ENCODE peak calls at places on chromosomes 7 and 10, in seven cellular contexts. J, F, N, E, L, D and X are unnamed samples. For H3K4me1 and H3K36me3, the result is how much of the 10 kb centered on the place peaks cover.

GRCh38 chr7:154473360-154473759 is 421.2 kb downstream of the DPP6 start:
- DNase-seq in E (no peak), L (no peak), N (no peak), D (no peak), F (no peak), J (no peak), X (no peak)

GRCh38 chr10:13404791-13405190 is 56.7 kb upstream of the SEPHS1 start:
- DNase-seq in J (peak), F (no peak), E (no peak), N (no peak), D (no peak), L (no peak), X (no peak)

GRCh38 chr10:73788864-73789658 is 3.7 kb downstream of the ZSWIM8 start:
- DNase-seq in J (no peak), E (no peak), L (no peak), N (no peak), D (no peak), F (no peak), X (no peak)

GRCh38 chr7:28358423-28358868 is 53.9 kb upstream of the CREB5 start:
- DNase-seq in L (no peak), N (no peak), E (no peak), J (no peak), D (no peak), F (no peak), X (no peak)

GRCh38 chr10:120987359-120987758 is 136.2 kb downstream of the WDR11 start:
- DNase-seq in E (no peak), F (no peak), N (no peak), J (no peak), D (no peak), L (no peak), X (no peak)

GRCh38 chr7:40437936-40438634 is 303.3 kb downstream of the SUGCT start:
- DNase-seq in L (no peak), E (no peak), D (no peak), F (no peak), J (no peak), N (no peak), X (no peak)

GRCh38 chr7:111801277-111801676 is 239.0 kb upstream of the IMMP2L start:
- DNase-seq in N (no peak), L (no peak), J (no peak), D (no peak), E (no peak), F (no peak), X (no peak)

GRCh38 chr7:130277763-130278643 is 11.3 kb downstream of the CPA2 start:
- DNase-seq in D (peak), L (peak), E (peak), N (peak), F (peak), J (peak), X (peak)

GRCh38 chr7:139203992-139204391 is 27.0 kb upstream of the UBN2 start:
- DNase-seq in J (no peak), D (no peak), N (no peak), E (no peak), F (no peak), L (no peak), X (no peak)

GRCh38 chr10:93757766-93758509 is at the start of gene LGI1:
- DNase-seq in N (no peak), D (no peak), J (no peak), E (peak), L (no peak), F (no peak), X (no peak)

GRCh38 chr10:77351386-77351785 is 286.2 kb downstream of the KCNMA1 start:
- DNase-seq in E (no peak), F (no peak), N (no peak), D (no peak), L (no peak), J (no peak), X (no peak)

GRCh38 chr10:125448596-125448995 is 234.4 kb downstream of the TEX36 start:
- DNase-seq in J (no peak), N (no peak), E (peak), D (no peak), L (peak), F (no peak), X (peak)

GRCh38 chr10:71264345-71265200 is 52.2 kb downstream of the UNC5B start:
- DNase-seq in F (no peak), N (no peak), D (no peak), E (no peak), L (no peak), J (no peak), X (no peak)

GRCh38 chr10:71266918-71267442 is 52.1 kb upstream of the SLC29A3 start:
- DNase-seq in J (no peak), F (no peak), D (no peak), N (no peak), E (no peak), L (no peak), X (no peak)

GRCh38 chr10:71265201-71265575 is 52.8 kb downstream of the UNC5B start:
- DNase-seq in L (no peak), E (no peak), N (no peak), J (no peak), F (no peak), D (no peak), X (no peak)

GRCh38 chr10:71266147-71266917 is 52.7 kb upstream of the SLC29A3 start:
- DNase-seq in L (no peak), N (peak), D (peak), F (peak), E (peak), J (peak), X (peak)

DNA sequence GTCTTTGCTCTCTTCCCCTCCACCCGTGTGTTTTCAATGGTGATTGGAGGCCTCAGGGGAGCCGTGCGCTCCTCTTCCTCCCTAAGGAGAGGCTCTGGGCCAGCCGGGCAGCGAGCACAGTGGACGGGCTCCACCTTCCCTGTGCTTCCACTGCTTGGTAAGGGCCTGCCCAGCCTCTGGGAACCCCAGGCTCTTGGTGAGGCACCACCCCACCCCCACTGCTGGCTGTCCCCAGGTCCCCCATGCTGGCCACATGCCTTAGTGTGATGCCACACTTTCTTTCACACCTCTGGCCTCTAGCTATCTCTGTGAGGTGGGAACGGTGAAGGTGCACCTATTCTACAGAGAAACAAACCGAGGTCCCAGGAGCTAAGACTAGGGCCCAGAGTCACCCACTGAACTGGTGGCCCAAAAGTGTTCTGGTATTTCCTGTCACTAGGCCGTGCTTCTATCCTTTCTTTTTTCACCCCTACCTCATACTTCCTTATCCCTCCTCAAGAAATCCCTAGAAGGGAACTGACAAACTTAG is 53.3 kb downstream of the UNC5B start:
- DNase-seq in D (no peak), J (no peak), L (no peak), F (no peak), N (no peak), E (no peak), X (no peak)
- H3K4me1 ChIP-seq in D (under half), J (under half), L (half or more), F (under half), N (under half), E (half or more), X (under half)

DNA sequence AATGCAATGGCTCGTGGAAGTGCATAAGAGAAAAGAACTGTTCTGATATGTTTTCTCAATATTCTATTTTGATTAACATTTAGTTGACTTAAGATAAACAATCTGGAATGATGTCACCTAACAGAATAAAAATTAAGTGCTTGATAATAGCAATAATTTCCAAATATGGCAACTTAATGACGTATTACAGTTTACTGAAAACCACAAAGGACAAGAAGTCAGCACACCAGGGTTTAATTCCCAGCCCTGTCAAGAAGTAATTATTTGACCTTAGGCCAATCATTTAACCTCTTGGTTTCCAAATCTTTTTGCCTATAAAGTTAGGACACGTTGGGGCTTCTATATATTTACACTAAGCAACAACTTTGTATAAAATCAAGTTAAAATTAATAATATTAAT is 95.7 kb downstream of the CABCOCO1 start:
- DNase-seq in E (no peak), F (no peak), J (no peak), D (no peak), L (no peak), N (no peak), X (no peak)
- H3K36me3 ChIP-seq in E (under half), F (under half), J (under half), D (under half), L (under half), N (under half), X (under half)

DNA sequence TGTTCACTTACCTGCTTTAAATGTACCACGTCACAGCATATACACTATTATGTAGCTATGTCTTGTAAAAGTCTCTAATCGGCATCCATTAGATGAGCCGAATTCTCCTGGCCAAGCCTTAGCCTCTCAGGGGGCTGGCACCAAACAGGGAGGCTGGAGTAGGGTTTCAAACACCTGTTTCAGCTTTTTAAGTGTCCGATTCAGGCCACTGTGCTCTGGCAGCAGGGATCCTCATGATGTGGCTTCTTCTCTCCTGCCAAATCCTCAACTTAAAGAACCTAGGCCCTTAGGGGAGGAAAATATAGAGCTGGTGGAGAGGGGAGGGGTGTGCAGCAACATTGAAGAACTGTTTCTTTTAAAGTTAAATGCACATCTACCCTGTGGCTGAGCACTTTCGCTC is 68.5 kb upstream of the NFKB2 start:
- DNase-seq in L (no peak), J (no peak), E (no peak), F (no peak), D (no peak), N (no peak), X (no peak)
- TF ChIP-seq EP300 in L (no peak), J (no peak), E (no peak), F (no peak), D (no peak), N (no peak), X (no peak)

DNA sequence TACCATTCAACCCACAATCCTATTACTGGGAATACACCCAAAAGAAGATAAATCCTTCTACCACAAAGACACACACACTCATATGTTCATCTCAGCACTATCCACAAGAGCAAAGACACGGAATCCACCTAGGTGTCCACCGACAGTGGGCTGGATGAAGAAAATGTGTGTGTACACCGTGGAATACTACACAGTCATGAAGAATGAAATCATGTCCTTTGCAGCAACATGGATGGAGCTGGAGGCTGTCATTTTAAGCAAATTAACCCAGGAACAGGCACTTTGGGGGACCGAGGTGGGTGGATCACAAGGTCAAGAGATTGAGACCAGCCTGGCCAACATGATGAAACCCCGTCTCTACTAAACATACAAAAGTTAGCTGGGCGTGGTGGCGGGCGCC is 8.3 kb upstream of the FOXL3 start:
- DNase-seq in N (no peak), J (no peak), D (no peak), E (no peak), L (no peak), F (no peak), X (no peak)
- H3K4me1 ChIP-seq in N (under half), J (under half), D (under half), E (under half), L (under half), F (under half), X (under half)

GRCh38 chr7:48635796-48636195 is 288.6 kb upstream of the CDC14C start:
- DNase-seq in E (no peak), D (no peak), F (no peak), N (no peak), J (no peak), L (no peak), X (no peak)

GRCh38 chr7:48637382-48637781 is 287.0 kb upstream of the CDC14C start:
- DNase-seq in J (no peak), L (no peak), F (no peak), D (no peak), N (no peak), E (no peak), X (no peak)

GRCh38 chr7:48636391-48637015 is 287.8 kb upstream of the CDC14C start:
- DNase-seq in L (no peak), F (no peak), N (no peak), E (no peak), J (no peak), D (no peak), X (no peak)

GRCh38 chr7:48634116-48634632 is 290.2 kb upstream of the CDC14C start:
- DNase-seq in D (no peak), N (no peak), F (no peak), L (no peak), J (no peak), E (no peak), X (no peak)

GRCh38 chr7:48638041-48638440 is 286.3 kb upstream of the CDC14C start:
- DNase-seq in D (no peak), J (no peak), F (no peak), L (no peak), E (no peak), N (no peak), X (no peak)
- H3K36me3 ChIP-seq in D (under half), J (under half), F (under half), L (under half), E (under half), N (under half), X (under half)

GRCh38 chr7:37683263-37684120 is at the start of gene GPR141:
- DNase-seq in J (no peak), F (no peak), E (no peak), D (no peak), L (no peak), N (peak), X (no peak)
- TF ChIP-seq EP300 in J (no peak), F (no peak), E (no peak), D (no peak), L (no peak), N (no peak), X (no peak)

GRCh38 chr10:101061814-101062230 is at the start of gene KAZALD1:
- DNase-seq in N (no peak), F (no peak), J (no peak), D (no peak), E (no peak), L (peak), X (no peak)

GRCh38 chr10:101060951-101061813 is 607 bp upstream of the KAZALD1 start:
- DNase-seq in N (peak), D (peak), E (peak), L (peak), J (peak), F (peak), X (peak)

GRCh38 chr10:101063548-101064414 is 2.0 kb downstream of the KAZALD1 start:
- DNase-seq in D (no peak), N (no peak), J (no peak), F (no peak), L (no peak), E (no peak), X (no peak)

GRCh38 chr10:101063162-101063525 is 1.4 kb downstream of the KAZALD1 start:
- DNase-seq in N (no peak), D (no peak), L (no peak), J (no peak), E (no peak), F (no peak), X (no peak)

DNA sequence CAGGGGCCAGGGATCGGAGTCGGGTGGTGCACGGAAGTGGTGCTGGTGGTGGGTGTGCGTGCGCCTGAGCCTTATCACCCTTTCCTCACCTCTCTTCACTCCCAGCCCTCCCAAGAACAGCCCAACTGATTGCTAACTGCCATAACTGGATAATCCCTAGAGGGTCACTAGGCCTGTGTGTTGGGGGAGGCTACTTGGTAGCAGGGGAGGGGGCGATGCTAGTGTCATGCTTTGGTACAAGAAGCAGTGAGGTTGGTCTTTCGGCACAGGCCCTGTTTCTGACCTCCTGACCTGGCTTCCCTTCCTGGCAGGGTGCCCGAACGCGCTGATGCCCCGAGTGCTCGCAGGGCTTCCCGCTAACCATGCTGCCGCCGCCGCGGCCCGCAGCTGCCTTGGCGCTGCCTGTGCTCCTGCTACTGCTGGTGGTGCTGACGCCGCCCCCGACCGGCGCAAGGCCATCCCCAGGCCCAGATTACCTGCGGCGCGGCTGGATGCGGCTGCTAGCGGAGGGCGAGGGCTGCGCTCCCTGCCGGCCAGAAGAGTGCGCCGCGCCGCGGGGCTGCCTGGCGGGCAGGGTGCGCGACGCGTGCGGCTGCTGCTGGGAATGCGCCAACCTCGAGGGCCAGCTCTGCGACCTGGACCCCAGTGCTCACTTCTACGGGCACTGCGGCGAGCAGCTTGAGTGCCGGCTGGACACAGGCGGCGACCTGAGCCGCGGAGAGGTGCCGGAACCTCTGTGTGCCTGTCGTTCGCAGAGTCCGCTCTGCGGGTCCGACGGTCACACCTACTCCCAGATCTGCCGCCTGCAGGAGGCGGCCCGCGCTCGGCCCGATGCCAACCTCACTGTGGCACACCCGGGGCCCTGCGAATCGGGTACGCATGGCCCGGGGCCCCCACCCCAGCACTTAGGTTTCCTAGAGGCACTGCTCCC is 707 bp downstream of the KAZALD1 start:
- DNase-seq in D (peak), N (peak), F (peak), E (peak), L (peak), J (peak), X (peak)
- H3K4me1 ChIP-seq in D (under half), N (half or more), F (under half), E (under half), L (under half), J (under half), X (half or more)

GRCh38 chr7:143269254-143269653 is 6.0 kb downstream of the GSTK1 start:
- DNase-seq in J (no peak), E (no peak), N (no peak), D (no peak), F (no peak), L (no peak), X (peak)
- H3K36me3 ChIP-seq in J (under half), E (under half), N (under half), D (under half), F (under half), L (under half), X (under half)